ENCODE peak calls at places on chromosome 1, in nine cellular contexts. One of them, this sample, is unnamed.

GRCh38 chr1:156154317-156154749 is 948 bp downstream of the SEMA4A start:
- DNase-seq in BJ: no peak
- DNase-seq in tibial nerve: no peak
- DNase-seq in AG09319: no peak
- DNase-seq in GM23338: no peak
- DNase-seq in bronchial epithelial cell: no peak
- DNase-seq in transverse colon: peak
- DNase-seq in endodermal cell: no peak
- DNase-seq in mucosa of descending colon: peak
- DNase-seq in this sample: no peak

GRCh38 chr1:242185728-242186127 is 186.8 kb upstream of the MAP1LC3C start:
- DNase-seq in tibial nerve: no peak
- DNase-seq in BJ: no peak
- DNase-seq in mucosa of descending colon: no peak
- DNase-seq in bronchial epithelial cell: no peak
- DNase-seq in transverse colon: no peak
- DNase-seq in GM23338: no peak
- DNase-seq in AG09319: no peak
- DNase-seq in endodermal cell: no peak
- DNase-seq in this sample: peak

GRCh38 chr1:71717186-71717585 is 565.2 kb downstream of the NEGR1 start:
- DNase-seq in transverse colon: no peak
- DNase-seq in tibial nerve: no peak
- DNase-seq in bronchial epithelial cell: no peak
- DNase-seq in GM23338: no peak
- DNase-seq in AG09319: no peak
- DNase-seq in mucosa of descending colon: no peak
- DNase-seq in BJ: no peak
- DNase-seq in endodermal cell: no peak
- DNase-seq in this sample: no peak

GRCh38 chr1:220878223-220879081 is 791 bp upstream of the HLX start:
- DNase-seq in tibial nerve: peak
- DNase-seq in bronchial epithelial cell: no peak
- DNase-seq in mucosa of descending colon: peak
- DNase-seq in endodermal cell: peak
- DNase-seq in transverse colon: peak
- DNase-seq in BJ: no peak
- DNase-seq in GM23338: peak
- DNase-seq in AG09319: no peak
- DNase-seq in this sample: no peak

GRCh38 chr1:58857673-58858343 is 74.0 kb upstream of the JUN start:
- DNase-seq in transverse colon: no peak
- DNase-seq in bronchial epithelial cell: no peak
- DNase-seq in tibial nerve: no peak
- DNase-seq in endodermal cell: no peak
- DNase-seq in AG09319: no peak
- DNase-seq in GM23338: no peak
- DNase-seq in mucosa of descending colon: no peak
- DNase-seq in BJ: no peak
- DNase-seq in this sample: no peak

GRCh38 chr1:43946244-43947060 is at the start of gene IPO13:
- DNase-seq in BJ: peak
- DNase-seq in GM23338: peak
- DNase-seq in mucosa of descending colon: peak
- DNase-seq in transverse colon: peak
- DNase-seq in tibial nerve: peak
- DNase-seq in bronchial epithelial cell: peak
- DNase-seq in AG09319: peak
- DNase-seq in endodermal cell: peak
- DNase-seq in this sample: peak

GRCh38 chr1:22283596-22283995 is 140.7 kb upstream of the WNT4 start:
- DNase-seq in endodermal cell: no peak
- DNase-seq in bronchial epithelial cell: no peak
- DNase-seq in GM23338: no peak
- DNase-seq in BJ: no peak
- DNase-seq in transverse colon: no peak
- DNase-seq in mucosa of descending colon: no peak
- DNase-seq in AG09319: no peak
- DNase-seq in tibial nerve: no peak
- DNase-seq in this sample: no peak

GRCh38 chr1:100265562-100265930 is 470 bp upstream of the RTCA start:
- DNase-seq in GM23338: peak
- DNase-seq in BJ: no peak
- DNase-seq in endodermal cell: no peak
- DNase-seq in transverse colon: peak
- DNase-seq in AG09319: no peak
- DNase-seq in bronchial epithelial cell: no peak
- DNase-seq in tibial nerve: no peak
- DNase-seq in mucosa of descending colon: no peak
- DNase-seq in this sample: no peak

GRCh38 chr1:220841293-220841692 is 38.0 kb upstream of the HLX start:
- DNase-seq in tibial nerve: no peak
- DNase-seq in endodermal cell: no peak
- DNase-seq in GM23338: peak
- DNase-seq in bronchial epithelial cell: no peak
- DNase-seq in AG09319: no peak
- DNase-seq in transverse colon: no peak
- DNase-seq in mucosa of descending colon: no peak
- DNase-seq in BJ: no peak
- DNase-seq in this sample: no peak

GRCh38 chr1:55204997-55205396 is 10.2 kb downstream of the USP24 start:
- DNase-seq in transverse colon: no peak
- DNase-seq in AG09319: no peak
- DNase-seq in BJ: no peak
- DNase-seq in tibial nerve: no peak
- DNase-seq in GM23338: no peak
- DNase-seq in bronchial epithelial cell: peak
- DNase-seq in mucosa of descending colon: no peak
- DNase-seq in endodermal cell: no peak
- DNase-seq in this sample: peak

GRCh38 chr1:89547563-89548485 is 23.2 kb downstream of the LRRC8B start:
- DNase-seq in bronchial epithelial cell: peak
- DNase-seq in tibial nerve: no peak
- DNase-seq in mucosa of descending colon: no peak
- DNase-seq in AG09319: peak
- DNase-seq in GM23338: no peak
- DNase-seq in BJ: no peak
- DNase-seq in endodermal cell: no peak
- DNase-seq in transverse colon: no peak
- DNase-seq in this sample: peak

GRCh38 chr1:92081031-92081430 is 886 bp downstream of the BTBD8 start:
- DNase-seq in endodermal cell: no peak
- DNase-seq in mucosa of descending colon: no peak
- DNase-seq in tibial nerve: no peak
- DNase-seq in AG09319: no peak
- DNase-seq in BJ: no peak
- DNase-seq in bronchial epithelial cell: no peak
- DNase-seq in transverse colon: no peak
- DNase-seq in GM23338: peak
- DNase-seq in this sample: no peak

GRCh38 chr1:92084651-92085050 is 4.5 kb downstream of the BTBD8 start:
- DNase-seq in BJ: no peak
- DNase-seq in tibial nerve: no peak
- DNase-seq in mucosa of descending colon: no peak
- DNase-seq in bronchial epithelial cell: no peak
- DNase-seq in transverse colon: no peak
- DNase-seq in GM23338: no peak
- DNase-seq in endodermal cell: no peak
- DNase-seq in AG09319: no peak
- DNase-seq in this sample: no peak

GRCh38 chr1:92076363-92076762 is 1.2 kb upstream of the SETSIP start:
- DNase-seq in tibial nerve: no peak
- DNase-seq in transverse colon: no peak
- DNase-seq in AG09319: no peak
- DNase-seq in mucosa of descending colon: no peak
- DNase-seq in BJ: no peak
- DNase-seq in endodermal cell: no peak
- DNase-seq in GM23338: no peak
- DNase-seq in bronchial epithelial cell: no peak
- DNase-seq in this sample: no peak

GRCh38 chr1:92079441-92079840 is 704 bp upstream of the BTBD8 start:
- DNase-seq in transverse colon: no peak
- DNase-seq in bronchial epithelial cell: no peak
- DNase-seq in BJ: no peak
- DNase-seq in tibial nerve: no peak
- DNase-seq in endodermal cell: no peak
- DNase-seq in AG09319: no peak
- DNase-seq in mucosa of descending colon: no peak
- DNase-seq in GM23338: no peak
- DNase-seq in this sample: no peak

DNA sequence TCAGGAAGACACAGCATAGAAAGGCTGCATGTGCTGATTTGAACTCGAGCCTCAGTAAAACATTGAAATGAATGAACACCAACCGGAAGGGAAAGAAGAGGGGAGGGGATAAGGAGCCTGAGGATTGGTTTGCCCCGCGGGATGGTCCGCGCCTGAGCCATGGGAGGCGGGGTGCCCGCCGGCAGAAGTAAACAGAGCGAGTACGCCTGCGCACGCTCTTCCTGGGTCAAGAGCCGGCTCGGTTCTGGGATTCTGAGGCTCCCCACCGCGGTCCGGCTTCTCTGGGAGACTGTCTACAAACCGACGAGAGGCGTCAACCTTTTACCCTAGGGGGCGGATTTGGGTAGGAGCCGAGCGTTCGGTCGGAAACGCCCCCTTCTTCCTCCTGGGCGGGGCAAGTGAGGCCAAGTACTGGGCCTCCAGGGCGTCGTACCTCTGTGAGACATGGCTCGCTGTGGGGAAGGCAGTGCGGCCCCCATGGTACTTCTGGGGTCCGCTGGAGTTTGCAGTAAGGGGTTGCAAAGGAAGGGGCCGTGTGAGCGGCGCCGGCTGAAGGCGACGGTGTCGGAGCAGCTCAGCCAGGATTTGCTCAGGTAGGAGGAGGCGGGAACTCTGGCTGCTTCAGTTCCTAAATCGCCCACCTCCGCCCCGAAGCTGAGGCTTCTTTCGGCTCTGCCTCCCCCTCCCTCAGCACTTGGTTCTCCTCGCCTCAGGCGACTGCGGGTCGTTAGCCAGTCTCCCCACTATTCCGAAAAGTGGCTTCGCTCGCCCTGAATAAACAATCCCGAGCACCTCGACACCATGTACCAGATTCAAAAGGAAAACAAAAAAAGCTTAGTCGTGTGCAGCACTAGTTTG is at the start of gene BTBD8:
- DNase-seq in transverse colon: peak
- DNase-seq in BJ: peak
- DNase-seq in mucosa of descending colon: peak
- DNase-seq in bronchial epithelial cell: peak
- DNase-seq in tibial nerve: peak
- DNase-seq in endodermal cell: peak
- DNase-seq in AG09319: peak
- DNase-seq in GM23338: peak
- DNase-seq in this sample: peak
- TF ChIP-seq CTCF in transverse colon: no peak
- TF ChIP-seq CTCF in BJ: no peak
- TF ChIP-seq CTCF in mucosa of descending colon: no peak
- TF ChIP-seq CTCF in bronchial epithelial cell: peak
- TF ChIP-seq CTCF in tibial nerve: no peak
- TF ChIP-seq CTCF in endodermal cell: peak
- TF ChIP-seq CTCF in AG09319: no peak
- TF ChIP-seq CTCF in GM23338: no peak
- TF ChIP-seq CTCF in this sample: no peak

DNA sequence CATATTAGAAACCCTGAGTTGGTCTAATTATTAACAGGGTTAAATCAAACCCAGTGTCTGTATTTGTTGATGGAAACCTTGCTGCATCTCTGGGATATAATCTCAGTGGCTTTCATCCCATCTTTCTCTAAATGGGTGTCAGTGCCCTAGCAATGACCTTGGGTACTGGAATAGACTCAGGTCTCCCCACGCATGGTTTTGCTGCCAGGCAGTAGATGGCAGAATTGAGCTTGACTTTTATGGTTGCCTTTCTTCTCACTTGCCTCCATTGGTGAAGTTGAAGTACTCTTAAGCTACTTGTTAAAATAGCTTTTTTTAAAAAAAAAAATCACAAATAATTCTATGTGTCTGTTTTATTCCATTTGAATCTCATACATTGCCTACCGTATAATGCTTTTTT is 81.8 kb upstream of the HMCN1 start:
- DNase-seq in bronchial epithelial cell: peak
- DNase-seq in transverse colon: no peak
- DNase-seq in mucosa of descending colon: no peak
- DNase-seq in endodermal cell: no peak
- DNase-seq in tibial nerve: no peak
- DNase-seq in AG09319: no peak
- DNase-seq in BJ: no peak
- DNase-seq in GM23338: peak
- DNase-seq in this sample: peak
- TF ChIP-seq CTCF in bronchial epithelial cell: peak
- TF ChIP-seq CTCF in transverse colon: no peak
- TF ChIP-seq CTCF in mucosa of descending colon: no peak
- TF ChIP-seq CTCF in endodermal cell: peak
- TF ChIP-seq CTCF in tibial nerve: no peak
- TF ChIP-seq CTCF in AG09319: no peak
- TF ChIP-seq CTCF in BJ: no peak
- TF ChIP-seq CTCF in GM23338: peak
- TF ChIP-seq CTCF in this sample: peak

DNA sequence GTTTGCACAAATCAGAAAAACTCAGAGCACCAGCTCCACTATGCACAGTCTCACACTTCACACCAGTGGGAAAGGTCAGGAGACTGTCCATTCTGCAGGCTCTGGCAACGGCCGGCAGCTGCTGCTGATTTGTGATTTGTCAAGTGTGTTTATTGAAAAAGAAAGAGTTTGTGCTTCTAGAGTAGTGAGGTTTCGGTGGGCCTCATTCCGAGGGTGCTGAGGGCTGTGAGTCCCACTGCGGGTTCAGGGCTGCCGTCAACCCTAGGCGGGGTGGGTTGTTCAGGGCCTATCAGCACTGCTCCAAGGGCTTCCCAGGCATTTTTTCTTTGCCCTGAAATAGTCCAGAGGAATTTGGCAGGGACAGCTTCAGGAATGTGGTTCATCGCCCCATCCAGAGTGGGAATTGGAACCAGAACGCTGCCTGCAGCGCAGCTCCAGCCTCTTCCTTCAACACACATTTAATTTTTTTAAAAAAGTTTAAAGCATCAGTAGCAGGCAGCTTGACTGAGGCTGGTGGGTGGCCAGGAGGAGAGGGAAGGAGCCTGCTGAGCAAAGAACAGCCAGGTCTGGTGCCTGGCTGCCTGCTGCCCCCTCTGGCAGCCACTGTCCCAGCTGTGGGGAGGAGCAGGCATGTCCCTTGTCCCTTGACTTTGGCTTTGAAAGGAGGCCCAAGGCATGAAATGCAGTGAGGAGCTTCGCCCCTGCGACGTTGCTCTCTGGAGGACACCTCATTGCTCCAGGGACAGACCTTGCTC is 19.7 kb downstream of the STUM start:
- DNase-seq in tibial nerve: no peak
- DNase-seq in mucosa of descending colon: no peak
- DNase-seq in endodermal cell: peak
- DNase-seq in GM23338: peak
- DNase-seq in transverse colon: no peak
- DNase-seq in BJ: peak
- DNase-seq in AG09319: no peak
- DNase-seq in bronchial epithelial cell: no peak
- DNase-seq in this sample: no peak
- TF ChIP-seq CTCF in tibial nerve: peak
- TF ChIP-seq CTCF in mucosa of descending colon: no peak
- TF ChIP-seq CTCF in endodermal cell: peak
- TF ChIP-seq CTCF in GM23338: peak
- TF ChIP-seq CTCF in transverse colon: no peak
- TF ChIP-seq CTCF in BJ: peak
- TF ChIP-seq CTCF in AG09319: peak
- TF ChIP-seq CTCF in bronchial epithelial cell: peak
- TF ChIP-seq CTCF in this sample: peak

GRCh38 chr1:205568469-205569361 is 63.1 kb downstream of the ELK4 start:
- DNase-seq in AG09319: no peak
- DNase-seq in mucosa of descending colon: no peak
- DNase-seq in bronchial epithelial cell: no peak
- DNase-seq in endodermal cell: no peak
- DNase-seq in GM23338: peak
- DNase-seq in BJ: no peak
- DNase-seq in transverse colon: peak
- DNase-seq in tibial nerve: no peak
- DNase-seq in this sample: no peak
- TF ChIP-seq CTCF in AG09319: peak
- TF ChIP-seq CTCF in mucosa of descending colon: no peak
- TF ChIP-seq CTCF in bronchial epithelial cell: peak
- TF ChIP-seq CTCF in endodermal cell: no peak
- TF ChIP-seq CTCF in GM23338: no peak
- TF ChIP-seq CTCF in BJ: peak
- TF ChIP-seq CTCF in transverse colon: no peak
- TF ChIP-seq CTCF in tibial nerve: peak
- TF ChIP-seq CTCF in this sample: no peak

This sample was measured in MCF 10A.